ENCODE peak calls at places on chromosomes 4 and X, in four cellular contexts. U is effector memory CD4-positive, alpha-beta T cell; A is spleen; Y is GM20000. S is an unnamed sample.
A peak's percentile ranks its signal among the peaks of the same experiment; 100 is the strongest.

GRCh38 chrX:41718481-41719245 is 5.3 kb upstream of the GPR82 start:
- DNase-seq in U (no peak), A (no peak), Y (no peak), S (no peak)

GRCh38 chr4:24071612-24072372 is 181.9 kb upstream of the PPARGC1A start:
- DNase-seq in U (no peak), A (no peak), Y (no peak), S (no peak)

GRCh38 chrX:18210470-18210869 is 10.2 kb downstream of the BEND2 start:
- DNase-seq in U (no peak), A (no peak), Y (no peak), S (no peak)

GRCh38 chr4:72357908-72358307 is 211.1 kb downstream of the ADAMTS3 start:
- DNase-seq in U (no peak), A (no peak), Y (no peak), S (no peak)

GRCh38 chr4:110621328-110621812 is 1.5 kb downstream of the PITX2 start:
- DNase-seq in U (no peak), A (no peak), Y (no peak), S (no peak)

GRCh38 chr4:118360101-118360500 is 7.3 kb upstream of the PRSS12 start:
- DNase-seq in U (no peak), A (no peak), Y (no peak), S (no peak)

GRCh38 chr4:4296283-4296846 is 6.3 kb downstream of the ZBTB49 start:
- DNase-seq in U (no peak), A (no peak), Y (no peak), S (no peak)

GRCh38 chrX:18348047-18348446 is 6.4 kb downstream of the SCML2 start:
- DNase-seq in U (no peak), A (no peak), Y (no peak), S (no peak)

GRCh38 chr4:56414135-56414675 is 21.2 kb downstream of the PPAT start:
- DNase-seq in U (no peak), A (no peak), Y (no peak), S (no peak)

GRCh38 chr4:66842401-66842800 is 702.9 kb downstream of the CENPC start:
- DNase-seq in U (no peak), A (no peak), Y (no peak), S (no peak)

GRCh38 chr4:113760094-113760851 is 1.3 kb downstream of the CAMK2D start:
- DNase-seq in U (peak; percentile 11), A (peak; percentile 82), Y (no peak), S (no peak)

GRCh38 chr4:150215601-150216000 is 137.4 kb downstream of the DCLK2 start:
- DNase-seq in U (no peak), A (no peak), Y (no peak), S (no peak)

GRCh38 chr4:37648084-37648817 is 37.9 kb downstream of the RELL1 start:
- DNase-seq in U (no peak), A (no peak), Y (no peak), S (no peak)

GRCh38 chr4:21795091-21795490 is 153.5 kb downstream of the KCNIP4 start:
- DNase-seq in U (no peak), A (no peak), Y (no peak), S (no peak)

GRCh38 chrX:50813843-50814661 is at the start of gene SHROOM4:
- DNase-seq in U (no peak), A (peak; percentile 78), Y (no peak), S (no peak)

GRCh38 chrX:17525266-17525665 is 150.3 kb downstream of the NHS start:
- DNase-seq in U (no peak), A (no peak), Y (no peak), S (no peak)

GRCh38 chr4:109429545-109429944 is 4.1 kb upstream of the SEC24B start:
- DNase-seq in U (no peak), A (no peak), Y (no peak), S (no peak)

GRCh38 chr4:175971393-175972179 is 94.1 kb upstream of the WDR17 start:
- DNase-seq in U (no peak), A (no peak), Y (no peak), S (no peak)

GRCh38 chrX:150805736-150806135 is 92.7 kb downstream of the CD99L2 start:
- DNase-seq in U (no peak), A (no peak), Y (no peak), S (no peak)

S was measured in central memory CD8-positive, alpha-beta T cell.